ENCODE peak calls at places on chromosomes 12 and 14, in nine cellular contexts. D is suprapubic skin; N is cardiac muscle cell; S is AG04450; H is CD8-positive, alpha-beta T cell; P is fibroblast of lung; E is AG10803; V is CD14-positive monocyte; M is activated B cell treated with CpG ODN at 0.5 μM for 24 hours. Y is an unnamed sample.

GRCh38 chr12:110934093-110934852 is 13.9 kb upstream of the MYL2 start:
- DNase-seq in M (no peak), D (no peak), P (peak), V (no peak), S (no peak), N (no peak), E (peak), H (no peak), Y (no peak)

GRCh38 chr12:53251477-53252348 is 16.4 kb upstream of the ESPL1 start:
- DNase-seq in V (peak), E (peak), D (peak), H (peak), P (peak), M (peak), S (no peak), N (peak), Y (no peak)

GRCh38 chr14:105860615-105861580 is 334.5 kb downstream of the TMEM121 start:
- DNase-seq in M (no peak), N (no peak), H (peak), D (peak), E (no peak), P (no peak), V (peak), S (no peak), Y (no peak)

GRCh38 chr12:111826316-111826715 is 15.7 kb upstream of the MAPKAPK5 start:
- DNase-seq in V (no peak), H (no peak), N (no peak), D (no peak), M (no peak), E (peak), S (no peak), P (no peak), Y (no peak)

GRCh38 chr14:26636571-26636970 is 38.7 kb upstream of the NOVA1 start:
- DNase-seq in H (no peak), P (peak), S (no peak), V (no peak), E (no peak), N (peak), D (no peak), M (no peak), Y (no peak)

GRCh38 chr12:112798019-112798760 is 6.6 kb downstream of the RPH3A start:
- DNase-seq in S (no peak), D (no peak), P (no peak), H (no peak), V (no peak), M (no peak), E (no peak), N (no peak), Y (no peak)

GRCh38 chr12:121957831-121958515 is 39.6 kb downstream of the CFAP251 start:
- DNase-seq in P (no peak), N (no peak), H (no peak), M (no peak), D (no peak), V (no peak), S (no peak), E (no peak), Y (no peak)

GRCh38 chr12:132603240-132604107 is 6.9 kb downstream of the LRCOL1 start:
- DNase-seq in M (no peak), D (no peak), H (no peak), E (no peak), S (no peak), P (no peak), V (no peak), N (no peak), Y (no peak)

GRCh38 chr12:106353178-106353577 is 4.4 kb upstream of the POLR3B start:
- DNase-seq in P (no peak), M (no peak), H (no peak), D (no peak), S (no peak), N (no peak), E (no peak), V (no peak), Y (no peak)

GRCh38 chr12:103561174-103561573 is 25.9 kb upstream of the STAB2 start:
- DNase-seq in M (no peak), N (peak), V (no peak), E (peak), D (no peak), P (peak), S (no peak), H (no peak), Y (no peak)

GRCh38 chr12:53097207-53097563 is 282 bp upstream of the IGFBP6 start:
- DNase-seq in P (peak), M (no peak), D (no peak), V (no peak), E (peak), S (no peak), N (peak), H (no peak), Y (no peak)

DNA sequence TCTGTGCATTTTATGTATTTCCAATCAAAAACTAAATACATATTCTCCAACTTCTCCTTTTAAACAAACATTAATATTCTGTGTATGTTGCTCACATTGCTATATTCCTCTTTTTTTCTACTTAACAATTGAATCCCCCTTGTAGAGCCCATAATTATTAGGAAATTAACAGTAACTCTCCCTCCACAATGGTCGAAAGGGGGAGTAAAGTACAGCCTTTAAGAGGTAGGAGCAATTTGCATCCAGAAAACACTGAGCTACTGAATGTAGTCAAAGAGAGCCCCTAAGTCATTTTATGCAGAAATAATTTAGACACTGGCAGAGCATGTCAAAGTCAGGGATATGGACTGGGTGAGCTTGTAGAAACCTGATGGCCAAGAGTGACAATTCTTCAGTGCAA is 57.2 kb upstream of the SCN8A start:
- DNase-seq in H (no peak), P (peak), S (no peak), N (peak), D (no peak), M (no peak), V (no peak), E (peak), Y (no peak)
- TF ChIP-seq CTCF in H (no peak), P (peak), S (peak), N (peak), D (no peak), M (no peak), V (no peak), E (peak), Y (no peak)

DNA sequence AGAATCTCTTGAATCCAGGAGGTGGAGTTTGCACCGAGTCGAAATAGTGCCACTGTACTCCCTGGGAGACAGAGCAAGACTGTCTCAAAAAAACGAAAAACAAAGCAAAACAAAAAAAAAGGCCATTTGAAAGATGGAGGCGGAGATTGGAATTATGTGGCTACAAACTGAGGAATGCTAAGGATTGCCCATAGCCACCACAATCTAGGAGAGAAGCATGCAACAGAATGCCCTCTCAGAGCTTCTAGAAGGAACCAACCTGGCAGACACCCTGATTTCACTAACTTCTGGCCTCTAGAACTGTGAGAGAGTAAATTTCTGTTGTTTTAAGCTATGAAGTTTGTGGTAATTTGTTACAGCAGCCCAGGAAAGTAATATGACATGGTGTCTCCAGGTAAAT is 50.1 kb upstream of the LIMA1 start:
- DNase-seq in V (no peak), D (no peak), M (no peak), E (peak), N (no peak), P (peak), H (no peak), S (no peak), Y (no peak)
- TF ChIP-seq CTCF in V (no peak), D (no peak), M (no peak), E (no peak), N (no peak), P (no peak), H (no peak), S (no peak), Y (no peak)

GRCh38 chr12:93976024-93976423 is 172.4 kb upstream of the PLXNC1 start:
- DNase-seq in S (no peak), P (no peak), V (no peak), N (no peak), E (no peak), M (no peak), H (no peak), D (no peak), Y (no peak)

GRCh38 chr12:93982847-93983315 is 165.5 kb upstream of the PLXNC1 start:
- DNase-seq in N (peak), E (peak), D (no peak), H (no peak), S (peak), V (no peak), M (no peak), P (peak), Y (no peak)

GRCh38 chr12:93978553-93978952 is 169.8 kb upstream of the PLXNC1 start:
- DNase-seq in M (no peak), S (no peak), E (peak), P (peak), D (no peak), H (no peak), V (no peak), N (peak), Y (no peak)

GRCh38 chr12:93984005-93984404 is 164.4 kb upstream of the PLXNC1 start:
- DNase-seq in E (no peak), H (no peak), P (no peak), M (no peak), D (no peak), V (no peak), S (no peak), N (no peak), Y (no peak)

DNA sequence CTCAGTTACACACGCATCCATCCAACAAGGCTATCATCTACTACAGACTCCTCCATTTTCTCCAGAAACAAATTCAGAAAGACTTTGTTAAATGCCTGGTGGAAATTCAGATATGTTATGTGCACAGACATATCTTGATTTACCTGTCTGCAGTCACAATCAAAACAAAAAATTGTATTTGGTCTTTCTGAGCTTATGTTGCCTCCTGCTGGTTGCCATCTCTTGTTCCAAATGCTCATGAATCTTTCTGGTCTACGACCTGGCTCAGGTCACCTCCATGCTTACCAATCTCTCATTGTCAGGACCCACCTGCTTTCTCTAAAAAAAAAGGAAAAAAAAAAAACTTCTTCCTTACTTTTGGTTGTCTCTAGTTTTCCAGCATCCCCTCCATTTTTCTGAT is 169.2 kb upstream of the PLXNC1 start:
- DNase-seq in V (no peak), M (no peak), S (no peak), N (peak), H (no peak), D (no peak), E (no peak), P (peak), Y (no peak)
- TF ChIP-seq CTCF in V (peak), M (no peak), S (peak), N (peak), H (peak), D (peak), E (peak), P (peak), Y (no peak)

GRCh38 chr12:31219521-31219920 is 106.4 kb downstream of the SINHCAF start:
- DNase-seq in E (no peak), P (no peak), S (no peak), N (no peak), V (no peak), H (no peak), D (no peak), M (no peak), Y (peak)

GRCh38 chr12:31220061-31220460 is 105.9 kb downstream of the SINHCAF start:
- DNase-seq in D (no peak), S (no peak), M (no peak), P (no peak), H (no peak), N (no peak), E (no peak), V (no peak), Y (no peak)

GRCh38 chr12:31222620-31223222 is 103.2 kb downstream of the SINHCAF start:
- DNase-seq in P (no peak), N (no peak), V (no peak), S (no peak), H (no peak), D (no peak), E (no peak), M (no peak), Y (no peak)

GRCh38 chr12:31221566-31221945 is 104.4 kb downstream of the SINHCAF start:
- DNase-seq in D (no peak), P (no peak), N (no peak), V (no peak), M (no peak), H (no peak), E (no peak), S (no peak), Y (no peak)

GRCh38 chr12:31220633-31221565 is 105.1 kb downstream of the SINHCAF start:
- DNase-seq in P (peak), V (no peak), H (no peak), D (no peak), S (no peak), E (peak), M (no peak), N (peak), Y (peak)
- TF ChIP-seq CTCF in P (no peak), V (no peak), H (no peak), D (no peak), S (no peak), E (no peak), M (no peak), N (no peak), Y (no peak)

GRCh38 chr14:38197761-38198345 is 9.9 kb upstream of the SSTR1 start:
- DNase-seq in N (no peak), D (no peak), S (no peak), V (no peak), P (peak), M (no peak), H (no peak), E (peak), Y (no peak)

GRCh38 chr14:38199076-38199475 is 8.6 kb upstream of the SSTR1 start:
- DNase-seq in E (no peak), P (no peak), V (no peak), D (no peak), S (no peak), H (no peak), N (no peak), M (no peak), Y (no peak)

GRCh38 chr14:38199768-38200167 is 7.9 kb upstream of the SSTR1 start:
- DNase-seq in M (no peak), N (peak), V (no peak), H (no peak), P (peak), S (no peak), E (peak), D (no peak), Y (no peak)

GRCh38 chr14:38198425-38198824 is 9.3 kb upstream of the SSTR1 start:
- DNase-seq in E (no peak), V (no peak), D (no peak), S (no peak), M (no peak), N (no peak), P (peak), H (no peak), Y (no peak)

DNA sequence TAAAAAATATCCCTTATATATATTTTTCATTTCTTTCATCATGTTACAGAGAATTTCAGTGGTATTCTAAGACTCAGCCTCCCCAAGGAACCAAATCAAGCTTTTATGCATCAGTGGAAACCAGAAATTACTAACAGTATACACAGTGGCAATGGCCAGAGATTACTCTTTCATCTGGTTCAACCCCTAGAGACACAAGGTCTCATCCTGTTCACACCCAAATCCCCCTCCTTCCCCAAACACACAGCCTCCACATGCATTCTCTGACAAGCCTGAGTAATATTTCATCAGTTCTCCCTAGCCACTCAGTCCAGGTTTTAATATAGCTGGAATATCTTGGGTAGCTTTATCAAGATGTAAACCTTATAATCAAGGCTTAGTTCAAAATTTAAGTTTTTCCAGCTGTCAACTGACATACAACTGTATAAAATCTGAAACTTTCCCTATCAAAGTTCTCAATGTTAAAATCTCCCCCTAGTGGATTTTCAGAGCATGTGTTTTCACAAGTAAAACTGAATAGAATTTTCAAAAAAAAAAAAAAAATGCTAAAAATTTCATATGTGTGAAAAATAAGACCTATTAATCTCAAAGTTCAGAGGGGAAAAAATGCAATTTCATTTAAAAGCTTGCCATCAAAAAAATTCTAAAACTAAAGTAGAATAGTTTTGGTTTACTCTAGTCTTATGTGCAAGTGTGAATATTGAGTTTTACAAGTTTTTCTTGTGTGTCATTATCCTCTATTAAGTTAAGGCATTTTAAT is 10.5 kb upstream of the SSTR1 start:
- DNase-seq in S (no peak), V (no peak), D (no peak), H (no peak), N (peak), P (peak), E (peak), M (no peak), Y (no peak)
- TF ChIP-seq CTCF in S (peak), V (peak), D (peak), H (peak), N (peak), P (peak), E (peak), M (no peak), Y (peak)

GRCh38 chr12:23474438-23475000 is 475.0 kb downstream of the SOX5 start:
- DNase-seq in H (no peak), M (no peak), V (no peak), S (no peak), E (no peak), P (no peak), D (no peak), N (no peak), Y (no peak)

GRCh38 chr12:23473071-23473470 is 476.4 kb downstream of the SOX5 start:
- DNase-seq in S (no peak), P (no peak), E (no peak), D (no peak), M (no peak), N (no peak), H (no peak), V (no peak), Y (no peak)

GRCh38 chr12:23472329-23472971 is 477.0 kb downstream of the SOX5 start:
- DNase-seq in S (no peak), N (no peak), E (no peak), D (no peak), V (no peak), P (peak), M (no peak), H (no peak), Y (no peak)
- TF ChIP-seq CTCF in S (no peak), N (no peak), E (no peak), D (no peak), V (no peak), P (no peak), M (no peak), H (no peak), Y (no peak)

GRCh38 chr12:115946867-115947695 is 330.4 kb downstream of the MED13L start:
- DNase-seq in S (no peak), E (no peak), V (no peak), H (no peak), M (no peak), D (no peak), P (no peak), N (no peak), Y (no peak)
- TF ChIP-seq CTCF in S (peak), E (peak), V (peak), H (no peak), M (no peak), D (no peak), P (peak), N (peak), Y (no peak)

GRCh38 chr12:47811581-47812484 is 7.9 kb downstream of the HDAC7 start:
- DNase-seq in S (no peak), V (no peak), P (peak), H (no peak), D (no peak), N (peak), E (peak), M (no peak), Y (no peak)

GRCh38 chr12:47808049-47808448 is 11.7 kb downstream of the HDAC7 start:
- DNase-seq in V (peak), P (peak), H (peak), D (no peak), E (no peak), M (peak), N (no peak), S (no peak), Y (no peak)

GRCh38 chr12:47807338-47807737 is 12.4 kb downstream of the HDAC7 start:
- DNase-seq in E (no peak), D (no peak), S (no peak), V (peak), M (no peak), H (no peak), N (no peak), P (no peak), Y (no peak)

GRCh38 chr12:47811070-47811391 is 8.7 kb downstream of the HDAC7 start:
- DNase-seq in H (no peak), M (no peak), V (no peak), N (no peak), S (no peak), P (no peak), D (no peak), E (no peak), Y (no peak)

DNA sequence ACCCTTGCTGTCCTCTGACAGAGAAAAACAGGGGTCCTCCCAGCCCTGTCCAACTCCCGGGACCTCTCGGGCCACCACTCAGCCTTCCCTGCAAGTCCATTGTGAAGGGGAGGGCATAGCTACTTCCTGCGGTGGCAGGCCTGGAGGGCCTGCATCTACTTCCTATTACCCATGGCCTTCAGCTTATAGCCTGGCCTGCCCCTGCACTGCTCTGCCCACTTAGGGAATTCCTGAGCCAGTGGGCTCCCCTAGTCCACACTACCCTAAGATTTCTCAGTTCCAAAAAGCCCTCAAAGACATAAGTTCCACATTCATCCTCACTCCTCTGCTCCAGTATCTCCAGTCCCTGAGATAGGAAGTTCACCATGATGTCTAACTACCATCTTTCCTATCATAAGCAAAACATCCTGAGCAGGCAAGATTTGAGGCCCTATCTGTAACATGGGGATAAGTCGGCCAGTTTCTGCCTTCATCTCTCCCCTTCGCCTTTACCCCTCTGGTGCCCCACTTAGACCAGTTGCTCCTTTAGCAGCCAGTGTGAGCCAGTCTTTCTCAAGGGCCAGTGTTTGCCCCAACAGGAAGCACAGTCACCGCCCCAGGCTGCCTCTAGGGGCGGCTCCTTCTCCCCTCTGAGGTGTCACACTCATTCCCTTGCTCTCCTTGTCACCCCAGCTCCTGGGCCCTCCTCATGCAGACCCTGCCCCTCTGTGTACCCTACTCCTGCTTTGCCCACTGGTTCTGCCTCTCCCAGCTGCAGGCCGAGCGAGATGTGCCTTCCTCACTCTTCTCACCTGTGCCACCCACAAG is 10.9 kb downstream of the HDAC7 start:
- DNase-seq in S (no peak), M (no peak), H (peak), E (no peak), P (no peak), N (no peak), D (no peak), V (peak), Y (no peak)
- TF ChIP-seq CTCF in S (no peak), M (no peak), H (no peak), E (peak), P (peak), N (peak), D (no peak), V (peak), Y (no peak)